ENCODE peak calls at places on chromosomes 12 and 14, in nine cellular contexts. I is activated CD8-positive, alpha-beta T cell treated with anti-CD3 and anti-CD28 coated beads for 36 hours; N is posterior vena cava; Z is skeletal muscle cell; S is effector memory CD8-positive, alpha-beta T cell; Y is non-pigmented ciliary epithelial cell; A is Kasumi-1; R is NCI-H345; P is stimulated activated CD4-positive, alpha-beta T cell treated with anti-CD3 and anti-CD28 coated beads, Interleukin-2, amount 100 ng/mL, for 24 hours. J is an unnamed sample.

GRCh38 chr12:44875417-44875953 is 630 bp downstream of the NELL2 start:
- DNase-seq in I (peak; percentile 36), N (no peak), Z (no peak), S (peak; percentile 8), Y (no peak), A (no peak), R (no peak), P (peak; percentile 25), J (no peak)

GRCh38 chr14:72651081-72651480 is 242.8 kb downstream of the DPF3 start:
- DNase-seq in I (no peak), N (no peak), Z (no peak), S (no peak), Y (no peak), A (no peak), R (no peak), P (no peak), J (no peak)

GRCh38 chr12:110741371-110741770 is 1.3 kb downstream of the PPP1CC start:
- DNase-seq in I (peak; percentile 45), N (no peak), Z (no peak), S (no peak), Y (no peak), A (peak; percentile 41), R (no peak), P (no peak), J (peak; percentile 17)

GRCh38 chr12:131350943-131351318 is 360.0 kb upstream of the SFSWAP start:
- DNase-seq in I (no peak), N (no peak), Z (no peak), S (no peak), Y (no peak), A (no peak), R (no peak), P (no peak), J (no peak)

GRCh38 chr12:58920102-58920955 is at the start of gene LRIG3:
- DNase-seq in I (peak; percentile 17), N (peak; percentile 96), Z (peak; percentile 80), S (no peak), Y (peak; percentile 64), A (no peak), R (peak; percentile 88), P (no peak), J (no peak)

GRCh38 chr12:27434673-27435565 is 11.6 kb upstream of the SMCO2 start:
- DNase-seq in I (peak; percentile 31), N (no peak), Z (no peak), S (peak; percentile 2), Y (no peak), A (peak; percentile 19), R (no peak), P (peak; percentile 18), J (no peak)

GRCh38 chr12:62933871-62934798 is 815 bp downstream of the PPM1H start:
- DNase-seq in I (peak; percentile 18), N (peak; percentile 86), Z (no peak), S (no peak), Y (no peak), A (peak; percentile 37), R (peak; percentile 36), P (no peak), J (no peak)

GRCh38 chr12:29320295-29321090 is 60.5 kb downstream of the ERGIC2 start:
- DNase-seq in I (no peak), N (no peak), Z (peak; percentile 65), S (no peak), Y (peak; percentile 83), A (no peak), R (no peak), P (no peak), J (no peak)

GRCh38 chr12:130160711-130161231 is 1.5 kb upstream of the FZD10 start:
- DNase-seq in I (no peak), N (peak; percentile 71), Z (no peak), S (no peak), Y (no peak), A (no peak), R (no peak), P (no peak), J (no peak)

GRCh38 chr14:104794099-104794498 is 1.4 kb downstream of the AKT1 start:
- DNase-seq in I (peak; percentile 77), N (no peak), Z (no peak), S (peak; percentile 27), Y (no peak), A (no peak), R (no peak), P (no peak), J (peak; percentile 27)

GRCh38 chr12:45349911-45350310 is 134.0 kb downstream of the ANO6 start:
- DNase-seq in I (no peak), N (no peak), Z (no peak), S (no peak), Y (no peak), A (no peak), R (no peak), P (no peak), J (no peak)

GRCh38 chr12:125586441-125586840 is 521.2 kb downstream of the AACS start:
- DNase-seq in I (no peak), N (no peak), Z (no peak), S (no peak), Y (no peak), A (no peak), R (no peak), P (no peak), J (no peak)

GRCh38 chr12:28222959-28223662 is 32.9 kb downstream of the CCDC91 start:
- DNase-seq in I (peak; percentile 32), N (no peak), Z (no peak), S (no peak), Y (no peak), A (no peak), R (no peak), P (no peak), J (no peak)

GRCh38 chr12:674272-674781 is 11.1 kb upstream of the NINJ2 start:
- DNase-seq in I (peak; percentile 96), N (no peak), Z (no peak), S (peak; percentile 79), Y (no peak), A (peak; percentile 50), R (no peak), P (peak; percentile 84), J (peak; percentile 57)

GRCh38 chr12:13288501-13288900 is 92.0 kb downstream of the EMP1 start:
- DNase-seq in I (no peak), N (no peak), Z (no peak), S (no peak), Y (no peak), A (no peak), R (no peak), P (no peak), J (no peak)